ENCODE peak calls at places on chromosomes 3 and 15, in seven cellular contexts. One of them, this sample, is unnamed.

GRCh38 chr3:118882353-118882947 is 152.2 kb downstream of the IGSF11 start:
- DNase-seq in stimulated activated naive CD8-positive, alpha-beta T cell treated with anti-CD3 and anti-CD28 coated beads, Interleukin-15, amount 100 ng/mL, for 72 hours: peak; percentile 51
- DNase-seq in upper lobe of right lung: no peak
- DNase-seq in CD8-positive, alpha-beta memory T cell: peak; percentile 43
- DNase-seq in NCI-H460: peak; percentile 58
- DNase-seq in iPS DF 19.7: peak; percentile 30
- DNase-seq in natural killer cell: peak; percentile 47
- DNase-seq in this sample: peak; percentile 19

GRCh38 chr3:43647331-43648166 is 25.7 kb upstream of the ANO10 start:
- DNase-seq in stimulated activated naive CD8-positive, alpha-beta T cell treated with anti-CD3 and anti-CD28 coated beads, Interleukin-15, amount 100 ng/mL, for 72 hours: no peak
- DNase-seq in upper lobe of right lung: no peak
- DNase-seq in CD8-positive, alpha-beta memory T cell: no peak
- DNase-seq in NCI-H460: peak; percentile 8
- DNase-seq in iPS DF 19.7: no peak
- DNase-seq in natural killer cell: no peak
- DNase-seq in this sample: no peak

GRCh38 chr3:164539215-164539614 is 539.1 kb downstream of the SI start:
- DNase-seq in stimulated activated naive CD8-positive, alpha-beta T cell treated with anti-CD3 and anti-CD28 coated beads, Interleukin-15, amount 100 ng/mL, for 72 hours: no peak
- DNase-seq in upper lobe of right lung: no peak
- DNase-seq in CD8-positive, alpha-beta memory T cell: no peak
- DNase-seq in NCI-H460: no peak
- DNase-seq in iPS DF 19.7: no peak
- DNase-seq in natural killer cell: no peak
- DNase-seq in this sample: no peak

GRCh38 chr3:37824954-37825328 is 36.7 kb upstream of the CTDSPL start:
- DNase-seq in stimulated activated naive CD8-positive, alpha-beta T cell treated with anti-CD3 and anti-CD28 coated beads, Interleukin-15, amount 100 ng/mL, for 72 hours: no peak
- DNase-seq in upper lobe of right lung: no peak
- DNase-seq in CD8-positive, alpha-beta memory T cell: no peak
- DNase-seq in NCI-H460: no peak
- DNase-seq in iPS DF 19.7: no peak
- DNase-seq in natural killer cell: no peak
- DNase-seq in this sample: no peak

GRCh38 chr15:61393949-61394348 is 164.8 kb upstream of the RORA start:
- DNase-seq in stimulated activated naive CD8-positive, alpha-beta T cell treated with anti-CD3 and anti-CD28 coated beads, Interleukin-15, amount 100 ng/mL, for 72 hours: no peak
- DNase-seq in upper lobe of right lung: no peak
- DNase-seq in CD8-positive, alpha-beta memory T cell: no peak
- DNase-seq in NCI-H460: no peak
- DNase-seq in iPS DF 19.7: no peak
- DNase-seq in natural killer cell: no peak
- DNase-seq in this sample: no peak

GRCh38 chr3:185825639-185826481 is 1.0 kb upstream of the IGF2BP2 start:
- DNase-seq in stimulated activated naive CD8-positive, alpha-beta T cell treated with anti-CD3 and anti-CD28 coated beads, Interleukin-15, amount 100 ng/mL, for 72 hours: no peak
- DNase-seq in upper lobe of right lung: peak; percentile 80
- DNase-seq in CD8-positive, alpha-beta memory T cell: peak; percentile 25
- DNase-seq in NCI-H460: no peak
- DNase-seq in iPS DF 19.7: no peak
- DNase-seq in natural killer cell: peak; percentile 30
- DNase-seq in this sample: no peak

GRCh38 chr3:147380271-147380995 is 25.9 kb downstream of the ZIC4 start:
- DNase-seq in stimulated activated naive CD8-positive, alpha-beta T cell treated with anti-CD3 and anti-CD28 coated beads, Interleukin-15, amount 100 ng/mL, for 72 hours: no peak
- DNase-seq in upper lobe of right lung: no peak
- DNase-seq in CD8-positive, alpha-beta memory T cell: no peak
- DNase-seq in NCI-H460: no peak
- DNase-seq in iPS DF 19.7: no peak
- DNase-seq in natural killer cell: no peak
- DNase-seq in this sample: no peak

GRCh38 chr15:51076898-51077564 is 17.7 kb downstream of the TNFAIP8L3 start:
- DNase-seq in stimulated activated naive CD8-positive, alpha-beta T cell treated with anti-CD3 and anti-CD28 coated beads, Interleukin-15, amount 100 ng/mL, for 72 hours: peak; percentile 32
- DNase-seq in upper lobe of right lung: peak; percentile 76
- DNase-seq in CD8-positive, alpha-beta memory T cell: no peak
- DNase-seq in NCI-H460: no peak
- DNase-seq in iPS DF 19.7: no peak
- DNase-seq in natural killer cell: peak; percentile 39
- DNase-seq in this sample: no peak

GRCh38 chr15:57573151-57573550 is 18.6 kb upstream of the MYZAP start:
- DNase-seq in stimulated activated naive CD8-positive, alpha-beta T cell treated with anti-CD3 and anti-CD28 coated beads, Interleukin-15, amount 100 ng/mL, for 72 hours: no peak
- DNase-seq in upper lobe of right lung: no peak
- DNase-seq in CD8-positive, alpha-beta memory T cell: no peak
- DNase-seq in NCI-H460: no peak
- DNase-seq in iPS DF 19.7: no peak
- DNase-seq in natural killer cell: no peak
- DNase-seq in this sample: no peak

GRCh38 chr3:12993022-12993622 is 80.1 kb downstream of the IQSEC1 start:
- DNase-seq in stimulated activated naive CD8-positive, alpha-beta T cell treated with anti-CD3 and anti-CD28 coated beads, Interleukin-15, amount 100 ng/mL, for 72 hours: no peak
- DNase-seq in upper lobe of right lung: no peak
- DNase-seq in CD8-positive, alpha-beta memory T cell: no peak
- DNase-seq in NCI-H460: no peak
- DNase-seq in iPS DF 19.7: peak; percentile 40
- DNase-seq in natural killer cell: no peak
- DNase-seq in this sample: no peak

GRCh38 chr3:179186426-179186825 is 38.3 kb downstream of the PIK3CA start:
- DNase-seq in stimulated activated naive CD8-positive, alpha-beta T cell treated with anti-CD3 and anti-CD28 coated beads, Interleukin-15, amount 100 ng/mL, for 72 hours: no peak
- DNase-seq in upper lobe of right lung: no peak
- DNase-seq in CD8-positive, alpha-beta memory T cell: no peak
- DNase-seq in NCI-H460: no peak
- DNase-seq in iPS DF 19.7: no peak
- DNase-seq in natural killer cell: no peak
- DNase-seq in this sample: no peak

GRCh38 chr3:43019168-43019765 is 40.2 kb downstream of the GASK1A start:
- DNase-seq in stimulated activated naive CD8-positive, alpha-beta T cell treated with anti-CD3 and anti-CD28 coated beads, Interleukin-15, amount 100 ng/mL, for 72 hours: no peak
- DNase-seq in upper lobe of right lung: no peak
- DNase-seq in CD8-positive, alpha-beta memory T cell: no peak
- DNase-seq in NCI-H460: no peak
- DNase-seq in iPS DF 19.7: no peak
- DNase-seq in natural killer cell: no peak
- DNase-seq in this sample: no peak

GRCh38 chr15:92655178-92655995 is at the start of gene FAM174B:
- DNase-seq in stimulated activated naive CD8-positive, alpha-beta T cell treated with anti-CD3 and anti-CD28 coated beads, Interleukin-15, amount 100 ng/mL, for 72 hours: peak; percentile 27
- DNase-seq in upper lobe of right lung: peak; percentile 82
- DNase-seq in CD8-positive, alpha-beta memory T cell: no peak
- DNase-seq in NCI-H460: no peak
- DNase-seq in iPS DF 19.7: no peak
- DNase-seq in natural killer cell: no peak
- DNase-seq in this sample: peak; percentile 51

GRCh38 chr15:66780172-66780972 is 78.3 kb downstream of the SMAD6 start:
- DNase-seq in stimulated activated naive CD8-positive, alpha-beta T cell treated with anti-CD3 and anti-CD28 coated beads, Interleukin-15, amount 100 ng/mL, for 72 hours: no peak
- DNase-seq in upper lobe of right lung: no peak
- DNase-seq in CD8-positive, alpha-beta memory T cell: no peak
- DNase-seq in NCI-H460: no peak
- DNase-seq in iPS DF 19.7: no peak
- DNase-seq in natural killer cell: no peak
- DNase-seq in this sample: no peak

GRCh38 chr15:31212286-31212685 is 110.8 kb upstream of the TRPM1 start:
- DNase-seq in stimulated activated naive CD8-positive, alpha-beta T cell treated with anti-CD3 and anti-CD28 coated beads, Interleukin-15, amount 100 ng/mL, for 72 hours: no peak
- DNase-seq in upper lobe of right lung: no peak
- DNase-seq in CD8-positive, alpha-beta memory T cell: no peak
- DNase-seq in NCI-H460: no peak
- DNase-seq in iPS DF 19.7: no peak
- DNase-seq in natural killer cell: no peak
- DNase-seq in this sample: no peak

GRCh38 chr3:169479314-169479939 is 184.1 kb downstream of the MECOM start:
- DNase-seq in stimulated activated naive CD8-positive, alpha-beta T cell treated with anti-CD3 and anti-CD28 coated beads, Interleukin-15, amount 100 ng/mL, for 72 hours: no peak
- DNase-seq in upper lobe of right lung: no peak
- DNase-seq in CD8-positive, alpha-beta memory T cell: no peak
- DNase-seq in NCI-H460: no peak
- DNase-seq in iPS DF 19.7: no peak
- DNase-seq in natural killer cell: no peak
- DNase-seq in this sample: no peak

GRCh38 chr3:25259871-25260270 is 168.2 kb upstream of the RARB start:
- DNase-seq in stimulated activated naive CD8-positive, alpha-beta T cell treated with anti-CD3 and anti-CD28 coated beads, Interleukin-15, amount 100 ng/mL, for 72 hours: no peak
- DNase-seq in upper lobe of right lung: no peak
- DNase-seq in CD8-positive, alpha-beta memory T cell: no peak
- DNase-seq in NCI-H460: no peak
- DNase-seq in iPS DF 19.7: no peak
- DNase-seq in natural killer cell: no peak
- DNase-seq in this sample: no peak

GRCh38 chr15:36161781-36162212 is 417.6 kb upstream of the CDIN1 start:
- DNase-seq in stimulated activated naive CD8-positive, alpha-beta T cell treated with anti-CD3 and anti-CD28 coated beads, Interleukin-15, amount 100 ng/mL, for 72 hours: no peak
- DNase-seq in upper lobe of right lung: no peak
- DNase-seq in CD8-positive, alpha-beta memory T cell: no peak
- DNase-seq in NCI-H460: no peak
- DNase-seq in iPS DF 19.7: no peak
- DNase-seq in natural killer cell: no peak
- DNase-seq in this sample: no peak

GRCh38 chr3:64355473-64355872 is 130.2 kb upstream of the PRICKLE2 start:
- DNase-seq in stimulated activated naive CD8-positive, alpha-beta T cell treated with anti-CD3 and anti-CD28 coated beads, Interleukin-15, amount 100 ng/mL, for 72 hours: no peak
- DNase-seq in upper lobe of right lung: no peak
- DNase-seq in CD8-positive, alpha-beta memory T cell: no peak
- DNase-seq in NCI-H460: no peak
- DNase-seq in iPS DF 19.7: no peak
- DNase-seq in natural killer cell: no peak
- DNase-seq in this sample: peak; percentile 25

GRCh38 chr3:194281306-194281705 is 69.8 kb downstream of the CPN2 start:
- DNase-seq in stimulated activated naive CD8-positive, alpha-beta T cell treated with anti-CD3 and anti-CD28 coated beads, Interleukin-15, amount 100 ng/mL, for 72 hours: no peak
- DNase-seq in upper lobe of right lung: peak; percentile 56
- DNase-seq in CD8-positive, alpha-beta memory T cell: no peak
- DNase-seq in NCI-H460: no peak
- DNase-seq in iPS DF 19.7: no peak
- DNase-seq in natural killer cell: no peak
- DNase-seq in this sample: no peak

GRCh38 chr3:52820741-52821140 is 9.7 kb downstream of the ITIH4 start:
- DNase-seq in stimulated activated naive CD8-positive, alpha-beta T cell treated with anti-CD3 and anti-CD28 coated beads, Interleukin-15, amount 100 ng/mL, for 72 hours: peak; percentile 23
- DNase-seq in upper lobe of right lung: no peak
- DNase-seq in CD8-positive, alpha-beta memory T cell: no peak
- DNase-seq in NCI-H460: no peak
- DNase-seq in iPS DF 19.7: peak; percentile 38
- DNase-seq in natural killer cell: no peak
- DNase-seq in this sample: no peak

GRCh38 chr3:192408007-192408655 is 319.2 kb downstream of the FGF12 start:
- DNase-seq in stimulated activated naive CD8-positive, alpha-beta T cell treated with anti-CD3 and anti-CD28 coated beads, Interleukin-15, amount 100 ng/mL, for 72 hours: no peak
- DNase-seq in upper lobe of right lung: peak; percentile 60
- DNase-seq in CD8-positive, alpha-beta memory T cell: no peak
- DNase-seq in NCI-H460: no peak
- DNase-seq in iPS DF 19.7: no peak
- DNase-seq in natural killer cell: no peak
- DNase-seq in this sample: no peak

GRCh38 chr3:162072656-162073055 is 576.0 kb downstream of the OTOL1 start:
- DNase-seq in stimulated activated naive CD8-positive, alpha-beta T cell treated with anti-CD3 and anti-CD28 coated beads, Interleukin-15, amount 100 ng/mL, for 72 hours: no peak
- DNase-seq in upper lobe of right lung: no peak
- DNase-seq in CD8-positive, alpha-beta memory T cell: no peak
- DNase-seq in NCI-H460: no peak
- DNase-seq in iPS DF 19.7: no peak
- DNase-seq in natural killer cell: no peak
- DNase-seq in this sample: no peak

GRCh38 chr3:152121292-152121654 is 147.5 kb upstream of the MBNL1 start:
- DNase-seq in stimulated activated naive CD8-positive, alpha-beta T cell treated with anti-CD3 and anti-CD28 coated beads, Interleukin-15, amount 100 ng/mL, for 72 hours: no peak
- DNase-seq in upper lobe of right lung: no peak
- DNase-seq in CD8-positive, alpha-beta memory T cell: no peak
- DNase-seq in NCI-H460: no peak
- DNase-seq in iPS DF 19.7: no peak
- DNase-seq in natural killer cell: no peak
- DNase-seq in this sample: no peak

GRCh38 chr15:55270301-55270700 is 19.3 kb downstream of the RAB27A start:
- DNase-seq in stimulated activated naive CD8-positive, alpha-beta T cell treated with anti-CD3 and anti-CD28 coated beads, Interleukin-15, amount 100 ng/mL, for 72 hours: no peak
- DNase-seq in upper lobe of right lung: no peak
- DNase-seq in CD8-positive, alpha-beta memory T cell: no peak
- DNase-seq in NCI-H460: no peak
- DNase-seq in iPS DF 19.7: no peak
- DNase-seq in natural killer cell: no peak
- DNase-seq in this sample: no peak

GRCh38 chr3:128794067-128794768 is 68.2 kb downstream of the RAB7A start:
- DNase-seq in stimulated activated naive CD8-positive, alpha-beta T cell treated with anti-CD3 and anti-CD28 coated beads, Interleukin-15, amount 100 ng/mL, for 72 hours: peak; percentile 37
- DNase-seq in upper lobe of right lung: no peak
- DNase-seq in CD8-positive, alpha-beta memory T cell: no peak
- DNase-seq in NCI-H460: no peak
- DNase-seq in iPS DF 19.7: no peak
- DNase-seq in natural killer cell: no peak
- DNase-seq in this sample: no peak

GRCh38 chr3:105613120-105613519 is 246.4 kb downstream of the ALCAM start:
- DNase-seq in stimulated activated naive CD8-positive, alpha-beta T cell treated with anti-CD3 and anti-CD28 coated beads, Interleukin-15, amount 100 ng/mL, for 72 hours: no peak
- DNase-seq in upper lobe of right lung: no peak
- DNase-seq in CD8-positive, alpha-beta memory T cell: no peak
- DNase-seq in NCI-H460: no peak
- DNase-seq in iPS DF 19.7: no peak
- DNase-seq in natural killer cell: no peak
- DNase-seq in this sample: no peak

GRCh38 chr15:64926661-64927060 is 15.0 kb downstream of the ANKDD1A start:
- DNase-seq in stimulated activated naive CD8-positive, alpha-beta T cell treated with anti-CD3 and anti-CD28 coated beads, Interleukin-15, amount 100 ng/mL, for 72 hours: no peak
- DNase-seq in upper lobe of right lung: no peak
- DNase-seq in CD8-positive, alpha-beta memory T cell: no peak
- DNase-seq in NCI-H460: no peak
- DNase-seq in iPS DF 19.7: no peak
- DNase-seq in natural killer cell: no peak
- DNase-seq in this sample: no peak

GRCh38 chr3:184353546-184353941 is 7.9 kb downstream of the CLCN2 start:
- DNase-seq in stimulated activated naive CD8-positive, alpha-beta T cell treated with anti-CD3 and anti-CD28 coated beads, Interleukin-15, amount 100 ng/mL, for 72 hours: no peak
- DNase-seq in upper lobe of right lung: no peak
- DNase-seq in CD8-positive, alpha-beta memory T cell: no peak
- DNase-seq in NCI-H460: no peak
- DNase-seq in iPS DF 19.7: no peak
- DNase-seq in natural killer cell: no peak
- DNase-seq in this sample: no peak

This sample was measured in head of caudate nucleus.